ENCODE peak calls at places on chromosome 19, in seven cellular contexts. One of them, this sample, is unnamed.

GRCh38 chr19:56625708-56626107 is 17.3 kb upstream of the SMIM17 start:
- DNase-seq in activated T-helper 1 cell treated with Interleukin-2 at 50 U/mL for 16 hours: no peak
- DNase-seq in WTC11: no peak
- DNase-seq in AG09309: no peak
- DNase-seq in upper lobe of right lung: no peak
- DNase-seq in NCI-H510A: no peak
- DNase-seq in HFFc6: no peak
- DNase-seq in this sample: no peak

GRCh38 chr19:35533822-35534521 is 716 bp downstream of the GAPDHS start:
- DNase-seq in activated T-helper 1 cell treated with Interleukin-2 at 50 U/mL for 16 hours: no peak
- DNase-seq in WTC11: peak
- DNase-seq in AG09309: no peak
- DNase-seq in upper lobe of right lung: peak
- DNase-seq in NCI-H510A: no peak
- DNase-seq in HFFc6: peak
- DNase-seq in this sample: no peak

GRCh38 chr19:8655340-8655709 is 24.9 kb downstream of the NFILZ start:
- DNase-seq in activated T-helper 1 cell treated with Interleukin-2 at 50 U/mL for 16 hours: peak
- DNase-seq in WTC11: no peak
- DNase-seq in AG09309: no peak
- DNase-seq in upper lobe of right lung: peak
- DNase-seq in NCI-H510A: no peak
- DNase-seq in HFFc6: no peak
- DNase-seq in this sample: no peak

GRCh38 chr19:49441210-49441959 is at the start of gene SLC17A7:
- DNase-seq in activated T-helper 1 cell treated with Interleukin-2 at 50 U/mL for 16 hours: no peak
- DNase-seq in WTC11: peak
- DNase-seq in AG09309: no peak
- DNase-seq in upper lobe of right lung: no peak
- DNase-seq in NCI-H510A: no peak
- DNase-seq in HFFc6: no peak
- DNase-seq in this sample: no peak

GRCh38 chr19:5268801-5269200 is 71.8 kb downstream of the PTPRS start:
- DNase-seq in activated T-helper 1 cell treated with Interleukin-2 at 50 U/mL for 16 hours: no peak
- DNase-seq in WTC11: no peak
- DNase-seq in AG09309: no peak
- DNase-seq in upper lobe of right lung: no peak
- DNase-seq in NCI-H510A: no peak
- DNase-seq in HFFc6: no peak
- DNase-seq in this sample: no peak

GRCh38 chr19:18519962-18520847 is 1.7 kb downstream of the ELL start:
- DNase-seq in activated T-helper 1 cell treated with Interleukin-2 at 50 U/mL for 16 hours: no peak
- DNase-seq in WTC11: peak
- DNase-seq in AG09309: no peak
- DNase-seq in upper lobe of right lung: peak
- DNase-seq in NCI-H510A: no peak
- DNase-seq in HFFc6: peak
- DNase-seq in this sample: peak

GRCh38 chr19:21396121-21396520 is 812 bp upstream of the ZNF493 start:
- DNase-seq in activated T-helper 1 cell treated with Interleukin-2 at 50 U/mL for 16 hours: no peak
- DNase-seq in WTC11: no peak
- DNase-seq in AG09309: no peak
- DNase-seq in upper lobe of right lung: no peak
- DNase-seq in NCI-H510A: no peak
- DNase-seq in HFFc6: no peak
- DNase-seq in this sample: no peak

GRCh38 chr19:49409441-49410029 is 13.7 kb downstream of the PTH2 start:
- DNase-seq in activated T-helper 1 cell treated with Interleukin-2 at 50 U/mL for 16 hours: no peak
- DNase-seq in WTC11: no peak
- DNase-seq in AG09309: no peak
- DNase-seq in upper lobe of right lung: no peak
- DNase-seq in NCI-H510A: no peak
- DNase-seq in HFFc6: no peak
- DNase-seq in this sample: no peak

GRCh38 chr19:34248941-34249340 is 5.4 kb upstream of the GARRE1 start:
- DNase-seq in activated T-helper 1 cell treated with Interleukin-2 at 50 U/mL for 16 hours: no peak
- DNase-seq in WTC11: no peak
- DNase-seq in AG09309: no peak
- DNase-seq in upper lobe of right lung: no peak
- DNase-seq in NCI-H510A: no peak
- DNase-seq in HFFc6: no peak
- DNase-seq in this sample: no peak

GRCh38 chr19:28289294-28290063 is 923.5 kb downstream of the UQCRFS1 start:
- DNase-seq in activated T-helper 1 cell treated with Interleukin-2 at 50 U/mL for 16 hours: no peak
- DNase-seq in WTC11: no peak
- DNase-seq in AG09309: peak
- DNase-seq in upper lobe of right lung: no peak
- DNase-seq in NCI-H510A: no peak
- DNase-seq in HFFc6: no peak
- DNase-seq in this sample: no peak

GRCh38 chr19:5138606-5139594 is 170.0 kb downstream of the KDM4B start:
- DNase-seq in activated T-helper 1 cell treated with Interleukin-2 at 50 U/mL for 16 hours: peak
- DNase-seq in WTC11: no peak
- DNase-seq in AG09309: peak
- DNase-seq in upper lobe of right lung: no peak
- DNase-seq in NCI-H510A: no peak
- DNase-seq in HFFc6: no peak
- DNase-seq in this sample: no peak

GRCh38 chr19:4297901-4298771 is 4.1 kb downstream of the TMIGD2 start:
- DNase-seq in activated T-helper 1 cell treated with Interleukin-2 at 50 U/mL for 16 hours: no peak
- DNase-seq in WTC11: peak
- DNase-seq in AG09309: no peak
- DNase-seq in upper lobe of right lung: no peak
- DNase-seq in NCI-H510A: no peak
- DNase-seq in HFFc6: no peak
- DNase-seq in this sample: no peak